ENCODE peak calls at places on chromosomes 11 and 22, in seven cellular contexts. One of them, this sample, is unnamed. For H3K9me3, the result is how much of the 10 kb centered on the place peaks cover.

GRCh38 chr11:10592331-10592730 is 23.9 kb upstream of the LYVE1 start:
- DNase-seq in upper lobe of left lung: no peak
- DNase-seq in heart left ventricle: no peak
- DNase-seq in esophagus squamous epithelium: no peak
- DNase-seq in A549: no peak
- DNase-seq in H9: no peak
- DNase-seq in adrenal gland: no peak
- DNase-seq in this sample: no peak

GRCh38 chr11:11081273-11081672 is 223.4 kb upstream of the ZBED5 start:
- DNase-seq in H9: no peak
- DNase-seq in heart left ventricle: no peak
- DNase-seq in esophagus squamous epithelium: no peak
- DNase-seq in adrenal gland: no peak
- DNase-seq in A549: no peak
- DNase-seq in upper lobe of left lung: no peak
- DNase-seq in this sample: no peak

GRCh38 chr11:92830382-92831148 is 138.9 kb upstream of the MTNR1B start:
- DNase-seq in H9: no peak
- DNase-seq in adrenal gland: no peak
- DNase-seq in esophagus squamous epithelium: no peak
- DNase-seq in A549: no peak
- DNase-seq in heart left ventricle: no peak
- DNase-seq in upper lobe of left lung: no peak
- DNase-seq in this sample: no peak

GRCh38 chr11:68083517-68083916 is 37.7 kb downstream of the CHKA start:
- DNase-seq in upper lobe of left lung: no peak
- DNase-seq in heart left ventricle: no peak
- DNase-seq in A549: no peak
- DNase-seq in esophagus squamous epithelium: no peak
- DNase-seq in H9: no peak
- DNase-seq in adrenal gland: no peak
- DNase-seq in this sample: no peak

GRCh38 chr11:68053117-68053516 is 14.3 kb downstream of the TCIRG1 start:
- DNase-seq in esophagus squamous epithelium: no peak
- DNase-seq in upper lobe of left lung: peak
- DNase-seq in adrenal gland: no peak
- DNase-seq in H9: peak
- DNase-seq in heart left ventricle: no peak
- DNase-seq in A549: no peak
- DNase-seq in this sample: no peak

GRCh38 chr11:5247479-5248192 is 2.0 kb downstream of the HBG1 start:
- DNase-seq in heart left ventricle: no peak
- DNase-seq in upper lobe of left lung: no peak
- DNase-seq in H9: no peak
- DNase-seq in A549: no peak
- DNase-seq in esophagus squamous epithelium: no peak
- DNase-seq in adrenal gland: no peak
- DNase-seq in this sample: no peak

GRCh38 chr11:45156201-45156600 is 9.8 kb downstream of the PRDM11 start:
- DNase-seq in H9: no peak
- DNase-seq in adrenal gland: no peak
- DNase-seq in A549: no peak
- DNase-seq in esophagus squamous epithelium: no peak
- DNase-seq in heart left ventricle: no peak
- DNase-seq in upper lobe of left lung: no peak
- DNase-seq in this sample: no peak

GRCh38 chr22:50277761-50278160 is 7.6 kb upstream of the MAPK11 start:
- DNase-seq in heart left ventricle: no peak
- DNase-seq in esophagus squamous epithelium: no peak
- DNase-seq in adrenal gland: no peak
- DNase-seq in upper lobe of left lung: no peak
- DNase-seq in A549: no peak
- DNase-seq in H9: no peak
- DNase-seq in this sample: no peak

GRCh38 chr22:49095366-49095765 is 732.3 kb downstream of the BRD1 start:
- DNase-seq in A549: no peak
- DNase-seq in upper lobe of left lung: peak
- DNase-seq in H9: no peak
- DNase-seq in heart left ventricle: no peak
- DNase-seq in esophagus squamous epithelium: no peak
- DNase-seq in adrenal gland: no peak
- DNase-seq in this sample: no peak

GRCh38 chr11:111170761-111171379 is 74.7 kb upstream of the POU2AF2 start:
- DNase-seq in H9: no peak
- DNase-seq in A549: no peak
- DNase-seq in adrenal gland: no peak
- DNase-seq in upper lobe of left lung: peak
- DNase-seq in esophagus squamous epithelium: no peak
- DNase-seq in heart left ventricle: no peak
- DNase-seq in this sample: no peak

GRCh38 chr11:111299111-111300026 is 1.0 kb downstream of the POU2AF3 start:
- DNase-seq in A549: peak
- DNase-seq in H9: peak
- DNase-seq in upper lobe of left lung: peak
- DNase-seq in heart left ventricle: peak
- DNase-seq in adrenal gland: peak
- DNase-seq in esophagus squamous epithelium: no peak
- DNase-seq in this sample: no peak

GRCh38 chr22:33519140-33519973 is 400.9 kb downstream of the LARGE1 start:
- DNase-seq in adrenal gland: peak
- DNase-seq in esophagus squamous epithelium: no peak
- DNase-seq in A549: peak
- DNase-seq in H9: peak
- DNase-seq in upper lobe of left lung: no peak
- DNase-seq in heart left ventricle: peak
- DNase-seq in this sample: no peak

GRCh38 chr11:118306556-118306955 is 2.0 kb downstream of the CD3E start:
- DNase-seq in upper lobe of left lung: no peak
- DNase-seq in A549: no peak
- DNase-seq in heart left ventricle: no peak
- DNase-seq in esophagus squamous epithelium: no peak
- DNase-seq in adrenal gland: no peak
- DNase-seq in H9: no peak
- DNase-seq in this sample: no peak

GRCh38 chr11:134674974-134675373 is 262.9 kb upstream of the B3GAT1 start:
- DNase-seq in H9: no peak
- DNase-seq in upper lobe of left lung: no peak
- DNase-seq in adrenal gland: no peak
- DNase-seq in A549: no peak
- DNase-seq in esophagus squamous epithelium: no peak
- DNase-seq in heart left ventricle: no peak
- DNase-seq in this sample: no peak

GRCh38 chr11:26573896-26574295 is 1.8 kb upstream of the MUC15 start:
- DNase-seq in A549: no peak
- DNase-seq in heart left ventricle: no peak
- DNase-seq in H9: no peak
- DNase-seq in esophagus squamous epithelium: no peak
- DNase-seq in adrenal gland: no peak
- DNase-seq in upper lobe of left lung: no peak
- DNase-seq in this sample: no peak

GRCh38 chr11:10064828-10065227 is 229.2 kb downstream of the SBF2 start:
- DNase-seq in A549: no peak
- DNase-seq in esophagus squamous epithelium: no peak
- DNase-seq in upper lobe of left lung: no peak
- DNase-seq in heart left ventricle: no peak
- DNase-seq in H9: no peak
- DNase-seq in adrenal gland: no peak
- DNase-seq in this sample: no peak

GRCh38 chr11:110362916-110363574 is 66.6 kb upstream of the RDX start:
- DNase-seq in A549: no peak
- DNase-seq in upper lobe of left lung: no peak
- DNase-seq in esophagus squamous epithelium: no peak
- DNase-seq in heart left ventricle: no peak
- DNase-seq in H9: peak
- DNase-seq in adrenal gland: no peak
- DNase-seq in this sample: no peak

GRCh38 chr11:88246680-88247079 is 71.4 kb upstream of the RAB38 start:
- DNase-seq in upper lobe of left lung: no peak
- DNase-seq in adrenal gland: peak
- DNase-seq in A549: no peak
- DNase-seq in heart left ventricle: no peak
- DNase-seq in H9: no peak
- DNase-seq in esophagus squamous epithelium: no peak
- DNase-seq in this sample: no peak

GRCh38 chr22:32879550-32879949 is 78.0 kb downstream of the TIMP3 start:
- DNase-seq in A549: no peak
- DNase-seq in heart left ventricle: no peak
- DNase-seq in esophagus squamous epithelium: no peak
- DNase-seq in upper lobe of left lung: no peak
- DNase-seq in adrenal gland: no peak
- DNase-seq in H9: no peak
- DNase-seq in this sample: no peak

GRCh38 chr22:30361916-30362631 is 5.3 kb downstream of the CCDC157 start:
- DNase-seq in H9: no peak
- DNase-seq in A549: no peak
- DNase-seq in heart left ventricle: no peak
- DNase-seq in adrenal gland: no peak
- DNase-seq in upper lobe of left lung: peak
- DNase-seq in esophagus squamous epithelium: no peak
- DNase-seq in this sample: no peak
- H3K9me3 ChIP-seq in H9: under half
- H3K9me3 ChIP-seq in A549: under half
- H3K9me3 ChIP-seq in heart left ventricle: under half
- H3K9me3 ChIP-seq in adrenal gland: under half
- H3K9me3 ChIP-seq in upper lobe of left lung: under half
- H3K9me3 ChIP-seq in esophagus squamous epithelium: under half
- H3K9me3 ChIP-seq in this sample: under half

GRCh38 chr11:2988996-2989395 is 3.1 kb downstream of the NAP1L4 start:
- DNase-seq in A549: no peak
- DNase-seq in heart left ventricle: no peak
- DNase-seq in H9: no peak
- DNase-seq in upper lobe of left lung: no peak
- DNase-seq in esophagus squamous epithelium: no peak
- DNase-seq in adrenal gland: no peak
- DNase-seq in this sample: no peak

GRCh38 chr11:2989551-2989950 is 2.6 kb downstream of the NAP1L4 start:
- DNase-seq in heart left ventricle: no peak
- DNase-seq in A549: no peak
- DNase-seq in upper lobe of left lung: no peak
- DNase-seq in H9: no peak
- DNase-seq in esophagus squamous epithelium: no peak
- DNase-seq in adrenal gland: no peak
- DNase-seq in this sample: no peak

GRCh38 chr11:2990617-2991476 is 1.3 kb downstream of the NAP1L4 start:
- DNase-seq in heart left ventricle: no peak
- DNase-seq in upper lobe of left lung: no peak
- DNase-seq in A549: peak
- DNase-seq in adrenal gland: no peak
- DNase-seq in esophagus squamous epithelium: no peak
- DNase-seq in H9: no peak
- DNase-seq in this sample: no peak

GRCh38 chr11:2987881-2988280 is 4.2 kb downstream of the NAP1L4 start:
- DNase-seq in heart left ventricle: no peak
- DNase-seq in H9: no peak
- DNase-seq in adrenal gland: no peak
- DNase-seq in upper lobe of left lung: no peak
- DNase-seq in esophagus squamous epithelium: no peak
- DNase-seq in A549: no peak
- DNase-seq in this sample: no peak

GRCh38 chr11:2988361-2988762 is 3.8 kb downstream of the NAP1L4 start:
- DNase-seq in esophagus squamous epithelium: no peak
- DNase-seq in heart left ventricle: no peak
- DNase-seq in H9: no peak
- DNase-seq in A549: no peak
- DNase-seq in adrenal gland: no peak
- DNase-seq in upper lobe of left lung: no peak
- DNase-seq in this sample: no peak
- H3K9me3 ChIP-seq in esophagus squamous epithelium: under half
- H3K9me3 ChIP-seq in heart left ventricle: under half
- H3K9me3 ChIP-seq in H9: under half
- H3K9me3 ChIP-seq in A549: under half
- H3K9me3 ChIP-seq in adrenal gland: under half
- H3K9me3 ChIP-seq in upper lobe of left lung: under half
- H3K9me3 ChIP-seq in this sample: under half

GRCh38 chr11:58796333-58797049 is 48.0 kb downstream of the GLYATL2 start:
- DNase-seq in adrenal gland: no peak
- DNase-seq in H9: no peak
- DNase-seq in esophagus squamous epithelium: no peak
- DNase-seq in upper lobe of left lung: no peak
- DNase-seq in A549: no peak
- DNase-seq in heart left ventricle: no peak
- DNase-seq in this sample: no peak
- H3K9me3 ChIP-seq in adrenal gland: under half
- H3K9me3 ChIP-seq in H9: under half
- H3K9me3 ChIP-seq in esophagus squamous epithelium: under half
- H3K9me3 ChIP-seq in upper lobe of left lung: under half
- H3K9me3 ChIP-seq in A549: under half
- H3K9me3 ChIP-seq in heart left ventricle: under half
- H3K9me3 ChIP-seq in this sample: under half

GRCh38 chr22:47448231-47449035 is 686.0 kb downstream of the TBC1D22A start:
- DNase-seq in A549: no peak
- DNase-seq in adrenal gland: no peak
- DNase-seq in esophagus squamous epithelium: no peak
- DNase-seq in upper lobe of left lung: peak
- DNase-seq in heart left ventricle: no peak
- DNase-seq in H9: peak
- DNase-seq in this sample: no peak

GRCh38 chr22:47450876-47451475 is 688.5 kb downstream of the TBC1D22A start:
- DNase-seq in heart left ventricle: no peak
- DNase-seq in adrenal gland: no peak
- DNase-seq in A549: no peak
- DNase-seq in upper lobe of left lung: no peak
- DNase-seq in H9: no peak
- DNase-seq in esophagus squamous epithelium: no peak
- DNase-seq in this sample: no peak

GRCh38 chr22:47446821-47447810 is 684.7 kb downstream of the TBC1D22A start:
- DNase-seq in A549: no peak
- DNase-seq in esophagus squamous epithelium: no peak
- DNase-seq in heart left ventricle: no peak
- DNase-seq in H9: peak
- DNase-seq in upper lobe of left lung: peak
- DNase-seq in adrenal gland: no peak
- DNase-seq in this sample: no peak

GRCh38 chr22:47452184-47452583 is 689.7 kb downstream of the TBC1D22A start:
- DNase-seq in adrenal gland: no peak
- DNase-seq in heart left ventricle: no peak
- DNase-seq in H9: no peak
- DNase-seq in upper lobe of left lung: no peak
- DNase-seq in esophagus squamous epithelium: no peak
- DNase-seq in A549: peak
- DNase-seq in this sample: no peak

DNA sequence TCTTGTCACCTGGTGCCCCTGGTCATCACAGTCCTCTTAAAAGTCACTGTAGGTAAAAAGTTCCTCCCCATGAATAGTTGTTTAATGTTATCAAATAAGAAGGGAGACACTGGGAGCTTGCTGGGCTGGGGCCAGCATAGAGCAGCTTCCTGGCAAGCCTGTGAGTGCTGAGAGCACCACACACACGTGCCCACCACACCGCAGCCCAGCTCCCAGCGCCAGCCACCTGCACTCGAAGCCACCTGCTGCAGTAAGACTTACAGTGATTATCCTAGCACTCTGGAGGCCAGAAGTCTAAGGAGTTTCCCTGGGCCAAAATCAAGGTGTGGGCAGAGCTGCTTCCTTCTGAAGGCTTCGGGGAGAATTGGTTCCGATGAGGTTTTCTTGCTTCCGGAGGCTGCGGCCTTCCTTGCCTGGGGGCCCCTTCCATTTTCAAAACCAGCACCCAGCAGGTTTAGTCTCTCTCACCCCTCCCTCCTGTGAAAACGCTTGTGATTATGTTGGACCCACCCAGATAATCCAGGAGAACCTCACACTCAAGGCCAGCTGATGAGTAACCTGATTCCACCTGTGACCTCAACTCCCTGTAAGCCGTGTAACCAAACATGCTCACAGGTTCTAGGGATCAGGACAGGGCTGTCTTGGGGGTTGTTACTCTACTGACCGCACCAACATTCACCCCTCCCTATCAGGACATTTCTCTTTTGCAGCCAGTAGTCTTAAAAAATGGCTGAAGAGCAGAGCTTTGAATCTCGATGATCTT is 687.2 kb downstream of the TBC1D22A start:
- DNase-seq in upper lobe of left lung: peak
- DNase-seq in A549: no peak
- DNase-seq in esophagus squamous epithelium: no peak
- DNase-seq in adrenal gland: no peak
- DNase-seq in H9: no peak
- DNase-seq in heart left ventricle: no peak
- DNase-seq in this sample: no peak
- H3K9me3 ChIP-seq in upper lobe of left lung: under half
- H3K9me3 ChIP-seq in A549: under half
- H3K9me3 ChIP-seq in esophagus squamous epithelium: under half
- H3K9me3 ChIP-seq in adrenal gland: under half
- H3K9me3 ChIP-seq in H9: half or more
- H3K9me3 ChIP-seq in heart left ventricle: under half
- H3K9me3 ChIP-seq in this sample: under half

This sample was measured in T-helper 17 cell.